ENCODE peak calls at places on chromosomes 13 and 19, in five cellular contexts. E, K, I, Q and D are unnamed samples.
A peak's percentile ranks its signal among the peaks of the same experiment; 100 is the strongest.

GRCh38 chr19:15025237-15025636 is 24.0 kb upstream of the CASP14 start:
- DNase-seq in E (no peak), K (peak; percentile 3), I (no peak), Q (no peak), D (no peak)

GRCh38 chr13:46641274-46642081 is 88.5 kb downstream of the LRCH1 start:
- DNase-seq in E (no peak), K (peak; percentile 42), I (no peak), Q (no peak), D (peak; percentile 43)

GRCh38 chr19:50607874-50608785 is 31.6 kb downstream of the SYT3 start:
- DNase-seq in E (peak; percentile 28), K (peak; percentile 36), I (peak; percentile 85), Q (peak; percentile 37), D (peak; percentile 24)

GRCh38 chr19:590396-590745 is 690 bp downstream of the HCN2 start:
- DNase-seq in E (no peak), K (peak; percentile 57), I (peak; percentile 21), Q (no peak), D (peak; percentile 47)

GRCh38 chr13:39051157-39051556 is 12.9 kb downstream of the NHLRC3 start:
- DNase-seq in E (no peak), K (peak; percentile 73), I (peak; percentile 62), Q (no peak), D (peak; percentile 59)

GRCh38 chr19:38452430-38453366 is 19.2 kb downstream of the RYR1 start:
- DNase-seq in E (no peak), K (no peak), I (no peak), Q (no peak), D (no peak)

GRCh38 chr13:96081888-96082287 is 8.0 kb upstream of the HS6ST3 start:
- DNase-seq in E (no peak), K (no peak), I (no peak), Q (no peak), D (no peak)

GRCh38 chr13:27022571-27023311 is 148.9 kb downstream of the USP12 start:
- DNase-seq in E (no peak), K (peak; percentile 71), I (peak; percentile 28), Q (no peak), D (peak; percentile 50)

GRCh38 chr19:34507414-34508067 is 26.0 kb downstream of the WTIP start:
- DNase-seq in E (no peak), K (no peak), I (no peak), Q (no peak), D (no peak)

GRCh38 chr19:43777163-43777700 is 3.5 kb downstream of the KCNN4 start:
- DNase-seq in E (no peak), K (peak; percentile 38), I (no peak), Q (no peak), D (peak; percentile 73)

GRCh38 chr19:7874080-7874856 is at the start of gene PRR36:
- DNase-seq in E (no peak), K (peak; percentile 29), I (no peak), Q (no peak), D (no peak)

GRCh38 chr19:50817941-50818858 is 5.4 kb downstream of the KLK1 start:
- DNase-seq in E (no peak), K (peak; percentile 10), I (peak; percentile 10), Q (peak; percentile 90), D (no peak)

GRCh38 chr19:34838248-34838647 is 65.2 kb upstream of the ZNF599 start:
- DNase-seq in E (no peak), K (peak; percentile 30), I (no peak), Q (no peak), D (no peak)

GRCh38 chr19:944171-944567 is 18.3 kb downstream of the ARID3A start:
- DNase-seq in E (no peak), K (no peak), I (no peak), Q (peak; percentile 83), D (no peak)

GRCh38 chr19:53977429-53977990 is 13.9 kb upstream of the CACNG6 start:
- DNase-seq in E (peak; percentile 82), K (peak; percentile 93), I (peak; percentile 80), Q (peak; percentile 70), D (peak; percentile 80)

GRCh38 chr13:28022848-28023518 is 34.5 kb upstream of the URAD start:
- DNase-seq in E (no peak), K (peak; percentile 63), I (no peak), Q (no peak), D (peak; percentile 7)

GRCh38 chr19:45995715-45996385 is 583 bp downstream of the CCDC61 start:
- DNase-seq in E (no peak), K (peak; percentile 26), I (peak; percentile 54), Q (no peak), D (no peak)

GRCh38 chr13:29817604-29818378 is 32.6 kb downstream of the UBL3 start:
- DNase-seq in E (no peak), K (no peak), I (no peak), Q (no peak), D (no peak)

GRCh38 chr13:93559718-93560117 is 333.1 kb downstream of the GPC6 start:
- DNase-seq in E (no peak), K (peak; percentile 87), I (peak; percentile 94), Q (no peak), D (peak; percentile 89)

GRCh38 chr13:36834299-36834698 is 15.3 kb downstream of the RFXAP start:
- DNase-seq in E (no peak), K (no peak), I (peak; percentile 33), Q (no peak), D (no peak)

GRCh38 chr13:88623150-88623549 is 952.0 kb downstream of the SLITRK5 start:
- DNase-seq in E (no peak), K (no peak), I (no peak), Q (no peak), D (no peak)

GRCh38 chr13:27276188-27276587 is 5.6 kb downstream of the RASL11A start:
- DNase-seq in E (no peak), K (peak; percentile 67), I (peak; percentile 83), Q (no peak), D (no peak)

GRCh38 chr13:31910633-31911032 is 120.9 kb upstream of the FRY start:
- DNase-seq in E (no peak), K (no peak), I (no peak), Q (no peak), D (no peak)

GRCh38 chr19:49987159-49987698 is 26.3 kb upstream of the SIGLEC11 start:
- DNase-seq in E (peak; percentile 79), K (peak; percentile 93), I (peak; percentile 91), Q (peak; percentile 86), D (peak; percentile 90)

GRCh38 chr13:60663788-60664187 is 266.8 kb downstream of the TDRD3 start:
- DNase-seq in E (no peak), K (no peak), I (no peak), Q (no peak), D (no peak)

GRCh38 chr13:66001136-66001535 is 1229.0 kb downstream of the PCDH9 start:
- DNase-seq in E (no peak), K (no peak), I (no peak), Q (no peak), D (no peak)

GRCh38 chr19:5880196-5880595 is 9.9 kb upstream of the FUT5 start:
- DNase-seq in E (no peak), K (no peak), I (no peak), Q (no peak), D (no peak)

DNA sequence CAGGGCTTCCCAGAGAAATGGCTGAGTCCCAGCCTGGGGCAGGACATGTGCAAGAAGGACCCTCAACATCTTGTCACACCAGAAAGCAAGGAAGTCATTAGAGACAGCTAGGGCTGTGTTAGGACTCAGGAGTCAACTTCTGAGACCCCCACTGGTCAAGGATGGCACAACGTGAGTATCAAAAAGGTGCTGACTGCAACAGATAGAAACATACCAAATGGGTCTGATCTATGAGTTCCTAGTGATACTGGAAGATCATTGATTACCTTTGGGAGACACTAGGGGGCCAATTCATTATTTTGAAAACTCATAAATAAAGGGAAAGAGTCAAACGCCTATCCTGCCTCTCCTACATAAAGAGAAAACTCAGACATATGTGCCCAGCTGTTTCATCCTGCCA is 73.5 kb upstream of the GJB6 start:
- DNase-seq in E (no peak), K (no peak), I (no peak), Q (no peak), D (no peak)
- TF ChIP-seq CTCF in E (no peak), K (no peak), I (peak; percentile 11), Q (no peak), D (no peak)

DNA sequence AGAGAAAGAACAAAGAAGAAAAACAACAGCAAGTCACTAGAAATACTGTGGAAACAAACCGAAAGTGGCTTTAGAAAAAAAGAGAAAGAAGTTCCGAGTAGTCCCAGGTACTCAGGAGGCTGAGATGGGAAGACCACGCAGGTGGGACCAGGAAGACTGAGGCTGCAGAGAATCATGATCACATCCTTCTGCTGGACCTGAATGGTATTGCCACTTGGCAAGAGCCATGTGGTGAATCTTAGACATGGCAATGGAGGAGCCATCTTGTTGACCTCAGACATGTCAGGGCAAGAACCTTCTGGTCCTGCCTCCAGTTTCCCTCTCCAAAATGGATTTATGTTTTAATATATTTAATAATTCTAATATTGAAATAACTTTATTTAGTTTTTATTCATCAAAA is 37.4 kb upstream of the ZNF724 start:
- DNase-seq in E (no peak), K (no peak), I (no peak), Q (no peak), D (no peak)
- H3K4me3 ChIP-seq in E (no peak overlapping the region), K (no peak overlapping the region), I (no peak overlapping the region), Q (no peak overlapping the region), D (no peak overlapping the region)

GRCh38 chr19:17724655-17725054 is 5.4 kb downstream of the MAP1S start:
- DNase-seq in E (no peak), K (no peak), I (no peak), Q (no peak), D (no peak)
- TF ChIP-seq CTCF in E (no peak), K (no peak), I (no peak), Q (no peak), D (no peak)

DNA sequence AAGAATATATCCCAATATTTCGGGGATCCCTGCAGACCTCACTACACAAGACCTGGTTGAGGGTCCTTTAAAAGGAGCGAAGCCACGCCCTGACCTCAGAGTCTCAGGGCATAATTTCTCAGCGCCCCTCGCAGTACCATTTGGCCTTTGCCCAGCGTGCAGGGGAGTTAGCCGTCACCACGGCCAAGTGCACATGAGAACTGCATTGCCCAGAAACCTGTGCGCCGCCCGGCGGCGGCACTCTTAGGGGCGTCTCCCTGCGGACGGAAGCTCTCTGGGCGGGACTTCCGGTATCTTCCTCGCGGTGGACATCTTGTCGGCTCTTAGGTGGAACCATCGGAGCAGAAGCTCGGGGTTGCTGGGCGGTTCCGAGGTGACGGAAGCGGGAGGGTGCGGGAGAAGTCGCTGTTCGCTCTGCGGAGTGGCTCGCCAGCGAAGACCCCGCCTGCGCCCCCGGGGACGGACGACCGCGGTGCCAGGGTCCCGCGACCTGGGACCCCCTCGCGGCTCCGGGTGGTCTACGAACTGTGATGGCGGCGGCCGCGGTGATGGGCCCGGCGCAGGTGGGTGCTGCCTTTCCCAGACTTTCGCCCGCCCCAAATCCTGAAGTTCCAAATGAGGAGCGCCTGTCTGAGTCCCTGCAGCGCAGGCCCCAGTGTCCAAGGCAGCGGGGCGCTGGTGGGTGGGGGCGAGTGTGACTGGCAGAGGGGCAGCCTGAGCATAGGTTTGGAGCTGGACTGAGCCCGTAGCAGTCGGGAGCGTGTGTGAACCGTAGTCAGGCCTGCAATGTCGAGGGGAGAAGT is at the start of gene ZNF134:
- DNase-seq in E (peak; percentile 81), K (peak; percentile 92), I (peak; percentile 88), Q (peak; percentile 94), D (peak; percentile 91)
- H3K4me3 ChIP-seq in E (peak within 1 kb of the TSS; percentile 97), K (peak within 1 kb of the TSS; percentile 90), I (peak within 1 kb of the TSS; percentile 93), Q (peak within 1 kb of the TSS; percentile 92), D (peak within 1 kb of the TSS; percentile 75)